ENCODE peak calls at places on chromosomes 5 and 9, in four cellular contexts. One of them, this sample, is unnamed.

GRCh38 chr9:109460576-109460975 is 37.5 kb downstream of the PTPN3 start:
- DNase-seq in anterior cingulate cortex: no peak
- DNase-seq in CD8-positive, alpha-beta T cell: no peak
- DNase-seq in nephron progenitor cell: no peak
- DNase-seq in this sample: no peak

GRCh38 chr5:76082790-76083554 is at the start of gene SV2C:
- DNase-seq in anterior cingulate cortex: no peak
- DNase-seq in CD8-positive, alpha-beta T cell: no peak
- DNase-seq in nephron progenitor cell: peak
- DNase-seq in this sample: no peak

GRCh38 chr5:145980257-145980656 is 43.9 kb downstream of the SH3RF2 start:
- DNase-seq in anterior cingulate cortex: no peak
- DNase-seq in CD8-positive, alpha-beta T cell: no peak
- DNase-seq in nephron progenitor cell: no peak
- DNase-seq in this sample: no peak

GRCh38 chr9:10674586-10674985 is 61.8 kb upstream of the PTPRD start:
- DNase-seq in anterior cingulate cortex: no peak
- DNase-seq in CD8-positive, alpha-beta T cell: no peak
- DNase-seq in nephron progenitor cell: no peak
- DNase-seq in this sample: no peak

GRCh38 chr9:29208670-29209069 is 1635.4 kb upstream of the C9orf72 start:
- DNase-seq in anterior cingulate cortex: no peak
- DNase-seq in CD8-positive, alpha-beta T cell: no peak
- DNase-seq in nephron progenitor cell: no peak
- DNase-seq in this sample: no peak

GRCh38 chr5:43258116-43258515 is 55.1 kb downstream of the HMGCS1 start:
- DNase-seq in anterior cingulate cortex: no peak
- DNase-seq in CD8-positive, alpha-beta T cell: no peak
- DNase-seq in nephron progenitor cell: no peak
- DNase-seq in this sample: no peak

GRCh38 chr5:102811962-102812361 is 56.9 kb downstream of the PAM start:
- DNase-seq in anterior cingulate cortex: no peak
- DNase-seq in CD8-positive, alpha-beta T cell: no peak
- DNase-seq in nephron progenitor cell: no peak
- DNase-seq in this sample: no peak

GRCh38 chr9:2623866-2624682 is 2.5 kb downstream of the VLDLR start:
- DNase-seq in anterior cingulate cortex: no peak
- DNase-seq in CD8-positive, alpha-beta T cell: no peak
- DNase-seq in nephron progenitor cell: no peak
- DNase-seq in this sample: no peak

GRCh38 chr9:134641173-134641985 is at the start of gene COL5A1:
- DNase-seq in anterior cingulate cortex: peak
- DNase-seq in CD8-positive, alpha-beta T cell: no peak
- DNase-seq in nephron progenitor cell: peak
- DNase-seq in this sample: peak

GRCh38 chr5:82991678-82992323 is 85.4 kb downstream of the TMEM167A start:
- DNase-seq in anterior cingulate cortex: no peak
- DNase-seq in CD8-positive, alpha-beta T cell: no peak
- DNase-seq in nephron progenitor cell: no peak
- DNase-seq in this sample: no peak

GRCh38 chr5:540215-541147 is 16.2 kb upstream of the SLC9A3 start:
- DNase-seq in anterior cingulate cortex: no peak
- DNase-seq in CD8-positive, alpha-beta T cell: no peak
- DNase-seq in nephron progenitor cell: no peak
- DNase-seq in this sample: no peak

GRCh38 chr5:28374492-28374934 is 1336.1 kb upstream of the CDH9 start:
- DNase-seq in anterior cingulate cortex: no peak
- DNase-seq in CD8-positive, alpha-beta T cell: no peak
- DNase-seq in nephron progenitor cell: no peak
- DNase-seq in this sample: no peak

GRCh38 chr5:56282241-56282640 is 49.1 kb upstream of the ANKRD55 start:
- DNase-seq in anterior cingulate cortex: no peak
- DNase-seq in CD8-positive, alpha-beta T cell: no peak
- DNase-seq in nephron progenitor cell: no peak
- DNase-seq in this sample: no peak

This sample was measured in uterus.